ENCODE peak calls at places on chromosome 11, in four cellular contexts. One of them, this sample, is unnamed.

GRCh38 chr11:122681731-122682130 is 26.2 kb downstream of the UBASH3B start:
- DNase-seq in sigmoid colon: no peak
- DNase-seq in endothelial cell of umbilical vein: no peak
- DNase-seq in GM23338: no peak
- DNase-seq in this sample: no peak

GRCh38 chr11:77069969-77070582 is 3.3 kb downstream of the CAPN5 start:
- DNase-seq in GM23338: no peak
- DNase-seq in endothelial cell of umbilical vein: no peak
- DNase-seq in sigmoid colon: no peak
- DNase-seq in this sample: peak; percentile 7

GRCh38 chr11:13859986-13860385 is 102.5 kb upstream of the SPON1 start:
- DNase-seq in GM23338: no peak
- DNase-seq in endothelial cell of umbilical vein: no peak
- DNase-seq in sigmoid colon: no peak
- DNase-seq in this sample: no peak

GRCh38 chr11:67266424-67267187 is at the start of gene GRK2:
- DNase-seq in GM23338: peak; percentile 67
- DNase-seq in sigmoid colon: peak; percentile 76
- DNase-seq in endothelial cell of umbilical vein: no peak
- DNase-seq in this sample: no peak

GRCh38 chr11:76885390-76886097 is 24.8 kb downstream of the ACER3 start:
- DNase-seq in sigmoid colon: no peak
- DNase-seq in endothelial cell of umbilical vein: peak; percentile 96
- DNase-seq in GM23338: no peak
- DNase-seq in this sample: no peak

GRCh38 chr11:87878373-87878779 is 296.9 kb downstream of the RAB38 start:
- DNase-seq in endothelial cell of umbilical vein: peak; percentile 43
- DNase-seq in sigmoid colon: no peak
- DNase-seq in GM23338: peak; percentile 63
- DNase-seq in this sample: no peak

GRCh38 chr11:74620537-74620936 is 28.2 kb downstream of the POLD3 start:
- DNase-seq in endothelial cell of umbilical vein: no peak
- DNase-seq in GM23338: no peak
- DNase-seq in sigmoid colon: no peak
- DNase-seq in this sample: no peak

GRCh38 chr11:45872513-45873356 is 12.7 kb upstream of the MAPK8IP1 start:
- DNase-seq in GM23338: peak; percentile 95
- DNase-seq in sigmoid colon: no peak
- DNase-seq in endothelial cell of umbilical vein: peak; percentile 57
- DNase-seq in this sample: no peak

GRCh38 chr11:64745523-64746328 is 1.8 kb upstream of the RASGRP2 start:
- DNase-seq in endothelial cell of umbilical vein: peak; percentile 64
- DNase-seq in GM23338: peak; percentile 90
- DNase-seq in sigmoid colon: peak; percentile 97
- DNase-seq in this sample: peak; percentile 77

GRCh38 chr11:116042125-116042524 is 537.9 kb upstream of the CADM1 start:
- DNase-seq in sigmoid colon: no peak
- DNase-seq in endothelial cell of umbilical vein: no peak
- DNase-seq in GM23338: no peak
- DNase-seq in this sample: no peak

GRCh38 chr11:10356161-10356560 is 51.3 kb downstream of the ADM start:
- DNase-seq in GM23338: no peak
- DNase-seq in endothelial cell of umbilical vein: no peak
- DNase-seq in sigmoid colon: no peak
- DNase-seq in this sample: no peak

GRCh38 chr11:130209944-130210854 is 50.6 kb downstream of the ST14 start:
- DNase-seq in endothelial cell of umbilical vein: no peak
- DNase-seq in sigmoid colon: peak; percentile 49
- DNase-seq in GM23338: no peak
- DNase-seq in this sample: peak; percentile 5

GRCh38 chr11:133012803-133013202 is 519.5 kb downstream of the OPCML start:
- DNase-seq in endothelial cell of umbilical vein: no peak
- DNase-seq in sigmoid colon: no peak
- DNase-seq in GM23338: no peak
- DNase-seq in this sample: no peak

GRCh38 chr11:19679952-19680823 is 32.4 kb upstream of the NAV2 start:
- DNase-seq in GM23338: peak; percentile 59
- DNase-seq in endothelial cell of umbilical vein: peak; percentile 98
- DNase-seq in sigmoid colon: peak; percentile 96
- DNase-seq in this sample: peak; percentile 71

DNA sequence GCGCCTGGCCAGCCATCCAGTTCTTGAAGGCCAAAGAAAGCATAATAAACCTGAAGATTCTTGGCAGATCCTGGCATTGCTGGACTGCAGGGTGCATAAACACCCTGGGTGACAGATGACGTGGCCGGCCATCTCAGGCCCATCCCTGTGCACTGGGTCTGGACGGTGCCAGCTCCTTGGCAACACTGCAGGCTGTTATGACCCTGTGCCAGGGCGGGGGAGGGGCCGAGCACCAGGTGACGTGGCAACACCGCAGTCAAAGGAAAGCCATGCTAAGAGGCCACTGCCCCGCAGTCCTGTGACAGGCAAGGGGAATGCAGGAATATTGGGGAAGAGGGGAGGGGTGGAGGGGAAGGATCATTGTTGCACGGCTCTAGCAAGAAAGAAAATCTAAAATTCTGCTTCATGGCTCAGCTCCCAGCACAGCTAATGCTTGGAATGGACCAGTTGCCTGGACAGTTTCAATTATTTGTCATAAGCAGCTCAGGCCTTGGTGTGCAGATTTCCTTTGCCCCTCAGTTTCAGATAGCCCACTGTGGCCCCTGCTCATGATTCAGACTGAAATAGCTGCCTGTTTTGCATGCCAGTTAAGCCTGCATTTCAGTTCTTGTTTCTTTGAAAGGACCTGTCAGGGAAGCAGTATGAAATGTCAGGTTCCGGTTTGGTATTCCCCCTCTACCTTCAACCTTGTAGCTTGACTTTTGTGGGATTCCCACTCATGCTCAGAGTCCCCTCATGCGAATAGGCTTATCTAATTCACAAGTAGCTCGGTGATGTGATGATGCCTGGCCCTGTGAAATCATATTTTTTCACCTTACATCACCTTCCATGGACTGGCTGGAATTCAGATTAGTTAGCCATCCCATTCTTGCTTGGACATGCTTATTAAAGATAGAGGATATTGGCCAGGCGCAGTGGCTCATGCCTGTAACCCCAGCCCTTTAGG is 29.7 kb upstream of the DDX6 start:
- DNase-seq in GM23338: peak; percentile 46
- DNase-seq in sigmoid colon: peak; percentile 96
- DNase-seq in endothelial cell of umbilical vein: no peak
- DNase-seq in this sample: peak; percentile 94
- TF ChIP-seq POLR2AphosphoS5 in GM23338: no peak
- TF ChIP-seq POLR2AphosphoS5 in sigmoid colon: peak; percentile 82
- TF ChIP-seq POLR2AphosphoS5 in endothelial cell of umbilical vein: no peak
- TF ChIP-seq POLR2AphosphoS5 in this sample: peak; percentile 78

GRCh38 chr11:120239713-120240640 is at the start of gene POU2F3:
- DNase-seq in GM23338: peak; percentile 70
- DNase-seq in endothelial cell of umbilical vein: no peak
- DNase-seq in sigmoid colon: no peak
- DNase-seq in this sample: no peak
- TF ChIP-seq CTCF in GM23338: peak; percentile 63
- TF ChIP-seq CTCF in endothelial cell of umbilical vein: no peak
- TF ChIP-seq CTCF in sigmoid colon: no peak
- TF ChIP-seq CTCF in this sample: no peak

GRCh38 chr11:128458316-128458715 is 129.0 kb downstream of the ETS1 start:
- DNase-seq in sigmoid colon: no peak
- DNase-seq in endothelial cell of umbilical vein: peak; percentile 62
- DNase-seq in GM23338: no peak
- DNase-seq in this sample: no peak
- TF ChIP-seq POLR2AphosphoS5 in sigmoid colon: no peak
- TF ChIP-seq POLR2AphosphoS5 in endothelial cell of umbilical vein: peak; percentile 28
- TF ChIP-seq POLR2AphosphoS5 in GM23338: no peak
- TF ChIP-seq POLR2AphosphoS5 in this sample: no peak

DNA sequence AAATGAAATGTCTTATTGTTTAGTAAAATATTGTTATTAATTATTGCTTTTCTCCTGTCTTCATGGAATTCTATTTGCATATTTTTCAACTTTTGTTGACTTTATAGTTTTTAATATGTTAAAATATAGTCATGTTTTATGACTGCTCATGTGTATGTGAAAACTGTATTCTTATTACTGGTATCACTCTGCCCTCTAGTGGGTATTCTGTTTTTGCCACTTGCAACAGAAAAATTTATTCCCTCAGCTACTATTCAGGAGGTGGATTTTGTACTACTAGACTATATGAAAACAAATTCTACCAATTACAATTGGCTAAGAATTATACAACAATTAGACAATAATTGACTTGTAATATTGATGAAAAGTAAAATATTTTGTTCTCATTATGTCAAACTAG is 45.0 kb downstream of the OR4C6 start:
- DNase-seq in sigmoid colon: no peak
- DNase-seq in endothelial cell of umbilical vein: peak; percentile 32
- DNase-seq in GM23338: peak; percentile 55
- DNase-seq in this sample: no peak
- TF ChIP-seq CTCF in sigmoid colon: no peak
- TF ChIP-seq CTCF in endothelial cell of umbilical vein: peak; percentile 27
- TF ChIP-seq CTCF in GM23338: peak; percentile 80
- TF ChIP-seq CTCF in this sample: peak; percentile 16

GRCh38 chr11:47213985-47214564 is 699 bp upstream of the DDB2 start:
- DNase-seq in sigmoid colon: peak; percentile 98
- DNase-seq in endothelial cell of umbilical vein: peak; percentile 77
- DNase-seq in GM23338: peak; percentile 96
- DNase-seq in this sample: peak; percentile 94
- TF ChIP-seq POLR2AphosphoS5 in sigmoid colon: peak; percentile 96
- TF ChIP-seq POLR2AphosphoS5 in endothelial cell of umbilical vein: no peak
- TF ChIP-seq POLR2AphosphoS5 in GM23338: peak; percentile 78
- TF ChIP-seq POLR2AphosphoS5 in this sample: peak; percentile 88

DNA sequence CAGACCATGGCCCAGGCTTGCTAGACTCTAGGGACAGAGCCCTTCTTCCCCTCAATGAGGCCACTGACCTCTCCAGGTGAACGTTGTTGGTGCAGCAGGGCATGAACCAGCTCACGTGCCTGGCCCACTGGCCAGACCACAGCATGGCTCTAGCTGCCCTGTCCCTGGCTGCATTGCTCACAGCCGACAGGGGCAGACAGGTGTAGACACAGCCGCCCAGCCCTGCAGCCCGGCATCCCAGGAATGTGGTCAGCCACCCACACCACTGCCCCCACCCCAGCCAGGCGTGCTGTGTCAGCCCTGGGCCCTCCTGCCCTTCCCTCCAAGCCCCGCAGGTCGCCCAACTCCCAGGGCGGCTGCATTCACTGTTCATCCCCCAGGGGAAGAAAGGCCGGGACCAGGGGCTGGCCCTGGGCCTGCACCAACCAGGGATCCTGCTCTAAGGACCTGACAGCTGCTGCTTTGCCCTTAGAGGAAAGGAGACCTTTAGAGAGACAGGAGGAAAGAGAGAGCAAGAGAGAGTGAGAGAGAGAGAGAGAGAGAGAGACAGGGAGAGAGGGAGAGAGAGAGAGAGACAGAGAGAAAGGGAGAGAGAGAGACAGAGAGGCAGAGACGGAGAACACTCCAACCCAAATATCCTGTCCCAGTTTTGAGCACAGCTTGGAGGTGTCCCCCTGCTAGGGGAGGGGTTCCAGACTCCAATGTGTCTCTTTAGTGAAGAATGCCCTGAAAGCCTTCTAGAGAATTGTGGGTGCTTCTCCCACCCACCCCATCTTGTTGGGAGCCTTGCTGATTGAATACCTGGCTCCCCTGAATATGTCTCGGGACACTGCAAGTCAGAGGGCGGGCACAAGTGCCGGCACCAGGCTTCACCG is 44.2 kb upstream of the LINC01488 start:
- DNase-seq in sigmoid colon: peak; percentile 54
- DNase-seq in endothelial cell of umbilical vein: no peak
- DNase-seq in GM23338: peak; percentile 55
- DNase-seq in this sample: no peak
- TF ChIP-seq CTCF in sigmoid colon: no peak
- TF ChIP-seq CTCF in endothelial cell of umbilical vein: no peak
- TF ChIP-seq CTCF in GM23338: no peak
- TF ChIP-seq CTCF in this sample: no peak

This sample was measured in transverse colon.